ENCODE peak calls at places on chromosomes 11 and 22, in ten cellular contexts. One of them, this sample, is unnamed.

GRCh38 chr11:62120466-62120865 is 3.3 kb upstream of the INCENP start:
- DNase-seq in right atrium auricular region: no peak
- DNase-seq in HCT116: no peak
- DNase-seq in pancreas: no peak
- DNase-seq in Peyer's patch: no peak
- DNase-seq in H1: no peak
- DNase-seq in upper lobe of right lung: no peak
- DNase-seq in transverse colon: no peak
- DNase-seq in A549: no peak
- DNase-seq in fibroblast of the aortic adventitia: no peak
- DNase-seq in this sample: no peak

GRCh38 chr11:121460941-121461514 is 8.3 kb upstream of the SORL1-AS1 start:
- DNase-seq in A549: no peak
- DNase-seq in right atrium auricular region: no peak
- DNase-seq in HCT116: no peak
- DNase-seq in H1: no peak
- DNase-seq in transverse colon: no peak
- DNase-seq in pancreas: no peak
- DNase-seq in upper lobe of right lung: no peak
- DNase-seq in fibroblast of the aortic adventitia: no peak
- DNase-seq in Peyer's patch: no peak
- DNase-seq in this sample: peak; percentile 52

GRCh38 chr11:2169001-2169370 is 2.6 kb downstream of the TH start:
- DNase-seq in pancreas: no peak
- DNase-seq in Peyer's patch: no peak
- DNase-seq in HCT116: no peak
- DNase-seq in A549: no peak
- DNase-seq in transverse colon: no peak
- DNase-seq in right atrium auricular region: no peak
- DNase-seq in H1: no peak
- DNase-seq in upper lobe of right lung: no peak
- DNase-seq in fibroblast of the aortic adventitia: no peak
- DNase-seq in this sample: no peak

GRCh38 chr11:37449146-37449545 is 851.1 kb upstream of the RAG2 start:
- DNase-seq in upper lobe of right lung: no peak
- DNase-seq in HCT116: no peak
- DNase-seq in Peyer's patch: no peak
- DNase-seq in A549: no peak
- DNase-seq in pancreas: no peak
- DNase-seq in right atrium auricular region: no peak
- DNase-seq in transverse colon: no peak
- DNase-seq in H1: no peak
- DNase-seq in fibroblast of the aortic adventitia: peak; percentile 85
- DNase-seq in this sample: peak; percentile 18

GRCh38 chr11:48012051-48012391 is 31.7 kb downstream of the PTPRJ start:
- DNase-seq in right atrium auricular region: no peak
- DNase-seq in Peyer's patch: no peak
- DNase-seq in HCT116: no peak
- DNase-seq in fibroblast of the aortic adventitia: no peak
- DNase-seq in H1: no peak
- DNase-seq in A549: no peak
- DNase-seq in pancreas: no peak
- DNase-seq in upper lobe of right lung: no peak
- DNase-seq in transverse colon: no peak
- DNase-seq in this sample: no peak

GRCh38 chr11:69229521-69229920 is 64.4 kb upstream of the MYEOV start:
- DNase-seq in pancreas: no peak
- DNase-seq in A549: no peak
- DNase-seq in Peyer's patch: no peak
- DNase-seq in right atrium auricular region: no peak
- DNase-seq in upper lobe of right lung: no peak
- DNase-seq in HCT116: no peak
- DNase-seq in transverse colon: no peak
- DNase-seq in fibroblast of the aortic adventitia: no peak
- DNase-seq in H1: no peak
- DNase-seq in this sample: no peak

GRCh38 chr11:113387605-113388211 is at the start of gene ANKK1:
- DNase-seq in fibroblast of the aortic adventitia: no peak
- DNase-seq in transverse colon: peak; percentile 19
- DNase-seq in HCT116: peak; percentile 31
- DNase-seq in right atrium auricular region: no peak
- DNase-seq in H1: peak; percentile 41
- DNase-seq in pancreas: peak; percentile 29
- DNase-seq in Peyer's patch: no peak
- DNase-seq in A549: no peak
- DNase-seq in upper lobe of right lung: no peak
- DNase-seq in this sample: no peak

GRCh38 chr11:18632841-18633240 is 1.3 kb downstream of the SPTY2D1 start:
- DNase-seq in right atrium auricular region: no peak
- DNase-seq in A549: no peak
- DNase-seq in fibroblast of the aortic adventitia: no peak
- DNase-seq in HCT116: no peak
- DNase-seq in pancreas: no peak
- DNase-seq in Peyer's patch: no peak
- DNase-seq in H1: no peak
- DNase-seq in upper lobe of right lung: no peak
- DNase-seq in transverse colon: no peak
- DNase-seq in this sample: no peak

GRCh38 chr11:94329501-94329900 is 25.1 kb downstream of the IZUMO1R start:
- DNase-seq in transverse colon: no peak
- DNase-seq in upper lobe of right lung: no peak
- DNase-seq in HCT116: no peak
- DNase-seq in H1: no peak
- DNase-seq in A549: no peak
- DNase-seq in Peyer's patch: no peak
- DNase-seq in pancreas: no peak
- DNase-seq in right atrium auricular region: no peak
- DNase-seq in fibroblast of the aortic adventitia: no peak
- DNase-seq in this sample: no peak

GRCh38 chr11:94328587-94329080 is 24.3 kb downstream of the IZUMO1R start:
- DNase-seq in transverse colon: no peak
- DNase-seq in H1: no peak
- DNase-seq in fibroblast of the aortic adventitia: no peak
- DNase-seq in right atrium auricular region: no peak
- DNase-seq in upper lobe of right lung: no peak
- DNase-seq in HCT116: no peak
- DNase-seq in A549: no peak
- DNase-seq in pancreas: no peak
- DNase-seq in Peyer's patch: no peak
- DNase-seq in this sample: no peak

GRCh38 chr11:94325681-94326080 is 21.3 kb downstream of the IZUMO1R start:
- DNase-seq in HCT116: peak; percentile 41
- DNase-seq in fibroblast of the aortic adventitia: peak; percentile 15
- DNase-seq in upper lobe of right lung: peak; percentile 69
- DNase-seq in Peyer's patch: peak; percentile 58
- DNase-seq in pancreas: peak; percentile 17
- DNase-seq in right atrium auricular region: no peak
- DNase-seq in transverse colon: peak; percentile 48
- DNase-seq in A549: peak; percentile 18
- DNase-seq in H1: peak; percentile 61
- DNase-seq in this sample: peak; percentile 14

GRCh38 chr11:94330789-94331188 is 26.4 kb downstream of the IZUMO1R start:
- DNase-seq in pancreas: no peak
- DNase-seq in HCT116: no peak
- DNase-seq in upper lobe of right lung: no peak
- DNase-seq in A549: no peak
- DNase-seq in H1: no peak
- DNase-seq in fibroblast of the aortic adventitia: peak; percentile 52
- DNase-seq in transverse colon: no peak
- DNase-seq in right atrium auricular region: no peak
- DNase-seq in Peyer's patch: no peak
- DNase-seq in this sample: no peak

GRCh38 chr11:94326947-94327346 is 22.6 kb downstream of the IZUMO1R start:
- DNase-seq in Peyer's patch: no peak
- DNase-seq in pancreas: no peak
- DNase-seq in right atrium auricular region: no peak
- DNase-seq in HCT116: no peak
- DNase-seq in fibroblast of the aortic adventitia: no peak
- DNase-seq in H1: no peak
- DNase-seq in transverse colon: no peak
- DNase-seq in upper lobe of right lung: no peak
- DNase-seq in A549: no peak
- DNase-seq in this sample: no peak
- TF ChIP-seq CTCF in Peyer's patch: no peak
- TF ChIP-seq CTCF in pancreas: no peak
- TF ChIP-seq CTCF in right atrium auricular region: no peak
- TF ChIP-seq CTCF in HCT116: no peak
- TF ChIP-seq CTCF in fibroblast of the aortic adventitia: no peak
- TF ChIP-seq CTCF in H1: no peak
- TF ChIP-seq CTCF in transverse colon: no peak
- TF ChIP-seq CTCF in upper lobe of right lung: no peak
- TF ChIP-seq CTCF in A549: no peak
- TF ChIP-seq CTCF in this sample: no peak

GRCh38 chr11:57599381-57599780 is 1.9 kb downstream of the SERPING1 start:
- DNase-seq in fibroblast of the aortic adventitia: peak; percentile 3
- DNase-seq in HCT116: no peak
- DNase-seq in transverse colon: no peak
- DNase-seq in right atrium auricular region: no peak
- DNase-seq in Peyer's patch: no peak
- DNase-seq in A549: no peak
- DNase-seq in H1: no peak
- DNase-seq in pancreas: no peak
- DNase-seq in upper lobe of right lung: no peak
- DNase-seq in this sample: no peak
- H3K4me3 ChIP-seq in fibroblast of the aortic adventitia: peak overlapping the region; percentile 66
- H3K4me3 ChIP-seq in HCT116: no peak overlapping the region
- H3K4me3 ChIP-seq in transverse colon: no peak overlapping the region
- H3K4me3 ChIP-seq in right atrium auricular region: peak overlapping the region; percentile 64
- H3K4me3 ChIP-seq in Peyer's patch: peak overlapping the region; percentile 48
- H3K4me3 ChIP-seq in A549: no peak overlapping the region
- H3K4me3 ChIP-seq in H1: no peak overlapping the region
- H3K4me3 ChIP-seq in pancreas: no peak overlapping the region
- H3K4me3 ChIP-seq in upper lobe of right lung: peak overlapping the region; percentile 60
- H3K4me3 ChIP-seq in this sample: no peak overlapping the region

GRCh38 chr11:64180871-64181270 is 5.1 kb upstream of the STIP1 start:
- DNase-seq in transverse colon: no peak
- DNase-seq in right atrium auricular region: no peak
- DNase-seq in pancreas: no peak
- DNase-seq in H1: no peak
- DNase-seq in fibroblast of the aortic adventitia: no peak
- DNase-seq in upper lobe of right lung: no peak
- DNase-seq in Peyer's patch: no peak
- DNase-seq in A549: no peak
- DNase-seq in HCT116: no peak
- DNase-seq in this sample: no peak

GRCh38 chr11:64183890-64184289 is 2.1 kb upstream of the STIP1 start:
- DNase-seq in upper lobe of right lung: no peak
- DNase-seq in A549: no peak
- DNase-seq in HCT116: no peak
- DNase-seq in pancreas: no peak
- DNase-seq in H1: no peak
- DNase-seq in Peyer's patch: no peak
- DNase-seq in transverse colon: no peak
- DNase-seq in fibroblast of the aortic adventitia: no peak
- DNase-seq in right atrium auricular region: no peak
- DNase-seq in this sample: no peak

GRCh38 chr11:64181506-64182411 is 4.2 kb upstream of the STIP1 start:
- DNase-seq in fibroblast of the aortic adventitia: peak; percentile 91
- DNase-seq in A549: peak; percentile 87
- DNase-seq in transverse colon: peak; percentile 93
- DNase-seq in right atrium auricular region: peak; percentile 98
- DNase-seq in upper lobe of right lung: peak; percentile 93
- DNase-seq in Peyer's patch: peak; percentile 92
- DNase-seq in HCT116: peak; percentile 72
- DNase-seq in H1: peak; percentile 36
- DNase-seq in pancreas: peak; percentile 92
- DNase-seq in this sample: no peak

GRCh38 chr11:64186205-64187165 is 514 bp downstream of the STIP1 start:
- DNase-seq in H1: no peak
- DNase-seq in right atrium auricular region: no peak
- DNase-seq in upper lobe of right lung: no peak
- DNase-seq in transverse colon: peak; percentile 29
- DNase-seq in pancreas: peak; percentile 49
- DNase-seq in A549: no peak
- DNase-seq in HCT116: no peak
- DNase-seq in Peyer's patch: no peak
- DNase-seq in fibroblast of the aortic adventitia: peak; percentile 15
- DNase-seq in this sample: no peak

DNA sequence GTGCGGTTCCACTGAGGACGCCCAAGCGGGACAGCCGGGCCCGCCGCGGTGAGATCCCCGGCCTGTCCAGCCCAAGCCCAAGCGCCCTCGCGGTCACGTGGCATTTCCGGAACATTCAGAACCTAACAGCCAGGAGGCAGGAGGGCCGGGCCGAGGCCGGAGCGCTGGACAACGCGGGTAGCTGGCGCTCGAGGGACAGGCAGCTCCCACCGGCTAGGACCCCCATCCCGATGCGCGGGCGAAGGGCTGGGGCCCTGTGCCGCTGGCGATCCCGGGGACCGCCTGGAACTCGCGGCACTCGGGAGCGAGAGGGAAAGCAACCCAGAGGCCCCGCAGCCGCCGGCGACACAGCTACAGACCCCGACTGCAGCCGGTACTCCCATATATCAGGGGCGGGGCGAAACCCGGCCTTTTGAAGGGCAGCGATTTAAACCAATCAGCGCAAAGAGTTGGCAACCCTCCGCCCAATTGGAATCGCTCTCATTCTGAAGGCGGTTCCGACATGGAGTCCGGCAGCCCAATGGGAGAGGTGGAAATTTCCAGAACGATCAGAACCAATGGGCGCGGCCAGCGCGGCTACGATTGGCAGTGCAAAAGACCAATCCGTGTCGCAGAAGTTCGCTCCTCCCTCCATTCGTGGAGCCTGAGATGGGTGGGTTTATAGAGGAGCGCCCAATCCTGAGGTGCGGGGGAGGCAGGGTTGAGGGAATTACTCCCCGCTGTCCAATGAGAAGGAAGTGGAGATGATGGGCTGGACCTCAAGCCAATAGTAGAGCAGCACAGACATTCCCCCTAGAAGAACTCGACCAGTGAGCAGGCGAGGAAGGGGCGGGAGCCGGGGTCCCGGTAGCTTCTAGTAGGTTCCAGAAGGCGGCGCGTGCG is at the start of gene STIP1:
- DNase-seq in HCT116: peak; percentile 100
- DNase-seq in right atrium auricular region: peak; percentile 100
- DNase-seq in transverse colon: peak; percentile 99
- DNase-seq in A549: peak; percentile 99
- DNase-seq in H1: peak; percentile 100
- DNase-seq in fibroblast of the aortic adventitia: peak; percentile 100
- DNase-seq in Peyer's patch: peak; percentile 98
- DNase-seq in pancreas: peak; percentile 100
- DNase-seq in upper lobe of right lung: peak; percentile 99
- DNase-seq in this sample: peak; percentile 100
- TF ChIP-seq CTCF in HCT116: no peak
- TF ChIP-seq CTCF in right atrium auricular region: peak; percentile 58
- TF ChIP-seq CTCF in transverse colon: peak; percentile 89
- TF ChIP-seq CTCF in A549: no peak
- TF ChIP-seq CTCF in H1: no peak
- TF ChIP-seq CTCF in fibroblast of the aortic adventitia: peak; percentile 66
- TF ChIP-seq CTCF in Peyer's patch: peak; percentile 76
- TF ChIP-seq CTCF in pancreas: no peak
- TF ChIP-seq CTCF in upper lobe of right lung: peak; percentile 42
- TF ChIP-seq CTCF in this sample: peak; percentile 38

GRCh38 chr22:21942939-21943338 is 9.7 kb downstream of the PPM1F start:
- DNase-seq in upper lobe of right lung: no peak
- DNase-seq in fibroblast of the aortic adventitia: no peak
- DNase-seq in HCT116: no peak
- DNase-seq in Peyer's patch: no peak
- DNase-seq in H1: no peak
- DNase-seq in right atrium auricular region: no peak
- DNase-seq in transverse colon: no peak
- DNase-seq in pancreas: no peak
- DNase-seq in A549: no peak
- DNase-seq in this sample: no peak

GRCh38 chr22:21943571-21944448 is 8.8 kb downstream of the PPM1F start:
- DNase-seq in transverse colon: no peak
- DNase-seq in Peyer's patch: no peak
- DNase-seq in pancreas: no peak
- DNase-seq in HCT116: no peak
- DNase-seq in H1: no peak
- DNase-seq in fibroblast of the aortic adventitia: no peak
- DNase-seq in A549: no peak
- DNase-seq in upper lobe of right lung: no peak
- DNase-seq in right atrium auricular region: no peak
- DNase-seq in this sample: no peak

GRCh38 chr22:21941921-21942320 is 10.7 kb downstream of the PPM1F start:
- DNase-seq in Peyer's patch: no peak
- DNase-seq in A549: no peak
- DNase-seq in pancreas: no peak
- DNase-seq in fibroblast of the aortic adventitia: no peak
- DNase-seq in right atrium auricular region: no peak
- DNase-seq in HCT116: no peak
- DNase-seq in upper lobe of right lung: no peak
- DNase-seq in transverse colon: no peak
- DNase-seq in H1: no peak
- DNase-seq in this sample: no peak

GRCh38 chr22:21940521-21940920 is 12.1 kb downstream of the PPM1F start:
- DNase-seq in pancreas: no peak
- DNase-seq in right atrium auricular region: no peak
- DNase-seq in H1: no peak
- DNase-seq in HCT116: no peak
- DNase-seq in A549: no peak
- DNase-seq in Peyer's patch: no peak
- DNase-seq in fibroblast of the aortic adventitia: no peak
- DNase-seq in upper lobe of right lung: no peak
- DNase-seq in transverse colon: no peak
- DNase-seq in this sample: no peak

GRCh38 chr22:21942407-21942895 is 10.2 kb downstream of the PPM1F start:
- DNase-seq in Peyer's patch: peak; percentile 60
- DNase-seq in upper lobe of right lung: peak; percentile 78
- DNase-seq in HCT116: peak; percentile 44
- DNase-seq in H1: no peak
- DNase-seq in A549: peak; percentile 31
- DNase-seq in right atrium auricular region: peak; percentile 94
- DNase-seq in pancreas: peak; percentile 39
- DNase-seq in transverse colon: peak; percentile 52
- DNase-seq in fibroblast of the aortic adventitia: peak; percentile 92
- DNase-seq in this sample: no peak
- H3K4me3 ChIP-seq in Peyer's patch: no peak overlapping the region
- H3K4me3 ChIP-seq in upper lobe of right lung: no peak overlapping the region
- H3K4me3 ChIP-seq in HCT116: peak overlapping the region; percentile 34
- H3K4me3 ChIP-seq in H1: no peak overlapping the region
- H3K4me3 ChIP-seq in A549: no peak overlapping the region
- H3K4me3 ChIP-seq in right atrium auricular region: peak overlapping the region; percentile 11
- H3K4me3 ChIP-seq in pancreas: no peak overlapping the region
- H3K4me3 ChIP-seq in transverse colon: no peak overlapping the region
- H3K4me3 ChIP-seq in fibroblast of the aortic adventitia: peak overlapping the region; percentile 9
- H3K4me3 ChIP-seq in this sample: no peak overlapping the region